ENCODE peak calls at places on chromosomes 2 and 18, in four cellular contexts. J is spleen, P is keratinocyte, Y is heart right ventricle. H is an unnamed sample. For H3K27me3, the result is how much of the 10 kb centered on the place peaks cover.

GRCh38 chr2:157995117-157995516 is 106.6 kb upstream of the UPP2 start:
- DNase-seq in J (no peak), Y (no peak), P (no peak), H (no peak)

GRCh38 chr2:85584354-85584856 is at the start of gene VAMP5:
- DNase-seq in J (peak), P (no peak), Y (no peak), H (no peak)

GRCh38 chr2:36667931-36668330 is 28.6 kb upstream of the VIT start:
- DNase-seq in J (no peak), Y (peak), P (no peak), H (no peak)

GRCh38 chr2:20452551-20452950 is 5.7 kb downstream of the RHOB start:
- DNase-seq in J (peak), Y (peak), P (no peak), H (no peak)

GRCh38 chr18:3380384-3380961 is 69.5 kb upstream of the TGIF1 start:
- DNase-seq in P (no peak), J (no peak), Y (no peak), H (peak)

GRCh38 chr2:112916145-112916571 is 5.2 kb downstream of the IL37 start:
- DNase-seq in J (no peak), P (no peak), Y (no peak), H (no peak)

GRCh38 chr18:26479686-26480079 is 68.7 kb downstream of the KCTD1 start:
- DNase-seq in J (no peak), P (no peak), Y (no peak), H (no peak)

GRCh38 chr2:101619191-101619591 is 78.3 kb upstream of the MAP4K4 start:
- DNase-seq in Y (peak), P (no peak), J (no peak), H (no peak)

GRCh38 chr18:45566025-45566740 is 49.1 kb upstream of the SLC14A2 start:
- DNase-seq in Y (peak), J (no peak), P (peak), H (no peak)

GRCh38 chr2:141554810-141555209 is 576.0 kb downstream of the LRP1B start:
- DNase-seq in P (no peak), Y (no peak), J (no peak), H (no peak)

GRCh38 chr2:47205576-47206141 is 50.6 kb upstream of the STPG4 start:
- DNase-seq in Y (peak), J (no peak), P (no peak), H (no peak)

GRCh38 chr18:58180738-58181353 is 136.8 kb downstream of the NEDD4L start:
- DNase-seq in J (no peak), Y (peak), P (no peak), H (no peak)

GRCh38 chr2:64607381-64607780 is 46.3 kb downstream of the SERTAD2 start:
- DNase-seq in P (no peak), Y (no peak), J (no peak), H (no peak)

GRCh38 chr18:41771971-41772370 is 183.1 kb upstream of the PIK3C3 start:
- DNase-seq in J (no peak), P (no peak), Y (no peak), H (no peak)

GRCh38 chr2:26189751-26190150 is 16.9 kb downstream of the GAREM2 start:
- DNase-seq in P (no peak), Y (no peak), J (no peak), H (no peak)

GRCh38 chr2:26187114-26187513 is 14.2 kb downstream of the GAREM2 start:
- DNase-seq in J (no peak), P (no peak), Y (no peak), H (no peak)

GRCh38 chr2:26190369-26190768 is 17.5 kb downstream of the GAREM2 start:
- DNase-seq in P (no peak), Y (no peak), J (no peak), H (no peak)

GRCh38 chr2:26187537-26188104 is 14.7 kb downstream of the GAREM2 start:
- DNase-seq in J (no peak), Y (no peak), P (no peak), H (no peak)

DNA sequence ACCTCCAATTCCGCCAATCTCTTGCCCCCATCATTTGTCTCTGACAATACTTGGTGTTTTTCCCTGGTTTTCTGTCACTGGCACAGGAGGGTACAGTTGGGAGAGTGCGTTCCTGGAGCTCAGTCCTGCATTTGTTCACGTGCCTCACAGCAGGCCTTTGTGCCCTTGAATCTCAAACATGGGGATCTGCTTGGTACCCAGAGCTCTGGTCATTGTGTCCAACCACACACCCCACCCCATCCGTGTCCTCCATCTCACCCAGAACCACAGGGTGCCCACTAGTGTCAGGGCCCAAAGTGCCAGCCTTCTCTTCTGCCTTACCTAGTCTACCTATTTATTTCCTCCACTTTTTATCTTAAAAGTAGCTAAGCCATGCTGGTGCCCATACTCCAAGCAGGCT is 16.2 kb downstream of the GAREM2 start:
- DNase-seq in P (no peak), J (no peak), Y (no peak), H (no peak)
- H3K27me3 ChIP-seq in P (under half), J (under half), Y (under half), H (under half)

GRCh38 chr18:32770181-32770650 is 2.6 kb downstream of the KLHL14 start:
- DNase-seq in P (no peak), Y (no peak), J (peak), H (no peak)
- H3K4me3 ChIP-seq in P (no peak), Y (no peak), J (peak), H (peak)

GRCh38 chr2:14634223-14634884 is 1.8 kb downstream of the LRATD1 start:
- DNase-seq in P (no peak), J (peak), Y (peak), H (peak)
- H3K27me3 ChIP-seq in P (under half), J (under half), Y (half or more), H (under half)

GRCh38 chr2:215847718-215848117 is 165.6 kb downstream of the MREG start:
- DNase-seq in Y (no peak), P (no peak), J (no peak), H (no peak)
- H3K4me3 ChIP-seq in Y (no peak), P (no peak), J (no peak), H (no peak)